ENCODE peak calls at places on chromosomes 4 and X, in nine cellular contexts. U, I, M, K, Y, C, G, H and B are unnamed samples.

GRCh38 chrX:94908171-94908570 is 1234.2 kb downstream of the FAM133A start:
- DNase-seq in Y (no peak), K (no peak), H (no peak), C (no peak), U (no peak), M (no peak), I (no peak), G (no peak), B (no peak)

GRCh38 chr4:88919056-88919455 is 137.9 kb downstream of the FAM13A start:
- DNase-seq in U (no peak), Y (no peak), G (no peak), K (no peak), I (no peak), C (no peak), M (no peak), H (no peak), B (no peak)

GRCh38 chrX:101550825-101551767 is 749 bp downstream of the ARMCX1 start:
- DNase-seq in G (peak; percentile 34), M (no peak), K (peak; percentile 60), H (no peak), I (peak; percentile 59), U (peak; percentile 12), C (peak; percentile 56), Y (no peak), B (peak; percentile 21)

GRCh38 chr4:117447925-117448324 is 362.5 kb upstream of the TRAM1L1 start:
- DNase-seq in U (no peak), K (no peak), Y (no peak), M (no peak), C (no peak), I (no peak), H (no peak), G (no peak), B (no peak)

GRCh38 chr4:148787831-148788477 is 345.7 kb upstream of the NR3C2 start:
- DNase-seq in I (no peak), H (no peak), K (peak; percentile 37), Y (no peak), G (no peak), M (no peak), C (no peak), U (no peak), B (no peak)

GRCh38 chr4:169815606-169816005 is 57.9 kb upstream of the HPF1 start:
- DNase-seq in C (no peak), I (no peak), H (no peak), M (peak; percentile 38), U (no peak), Y (no peak), K (no peak), G (no peak), B (no peak)

GRCh38 chr4:113407409-113407808 is 354.1 kb downstream of the CAMK2D start:
- DNase-seq in C (no peak), H (peak; percentile 33), G (no peak), Y (no peak), K (no peak), U (no peak), I (no peak), M (no peak), B (no peak)

GRCh38 chr4:183326853-183327252 is 4.6 kb upstream of the CLDN24 start:
- DNase-seq in Y (no peak), H (no peak), M (no peak), G (no peak), I (no peak), U (no peak), C (no peak), K (no peak), B (no peak)

GRCh38 chrX:107135076-107135964 is 16.7 kb upstream of the RBM41 start:
- DNase-seq in M (peak; percentile 26), H (no peak), U (no peak), G (no peak), C (peak; percentile 58), Y (peak; percentile 1), K (peak; percentile 51), I (peak; percentile 2), B (no peak)

GRCh38 chrX:154541896-154542722 is 4.5 kb downstream of the G6PD start:
- DNase-seq in G (no peak), Y (peak; percentile 38), M (peak; percentile 77), K (peak; percentile 96), C (peak; percentile 95), U (no peak), H (no peak), I (peak; percentile 93), B (peak; percentile 61)

GRCh38 chr4:178148106-178148505 is 705.9 kb upstream of the AGA start:
- DNase-seq in I (no peak), H (no peak), K (no peak), C (no peak), Y (no peak), M (no peak), U (no peak), G (no peak), B (no peak)

GRCh38 chrX:42422961-42423360 is 355.0 kb downstream of the PPP1R2C start:
- DNase-seq in Y (no peak), G (no peak), U (no peak), I (no peak), H (no peak), K (no peak), C (no peak), M (no peak), B (no peak)